ENCODE peak calls at places on chromosomes 16 and 17, in nine cellular contexts. G, P, I, V, N, S, Q, R and M are unnamed samples.

GRCh38 chr17:79706931-79707382 is 23.8 kb upstream of the ENPP7 start:
- DNase-seq in G (peak), N (no peak), Q (no peak), V (no peak), I (no peak), R (no peak), P (no peak), S (no peak), M (no peak)

GRCh38 chr16:1920727-1921155 is 2.5 kb upstream of the HS3ST6 start:
- DNase-seq in V (peak), N (no peak), S (no peak), P (peak), I (peak), G (peak), R (no peak), Q (no peak), M (no peak)

GRCh38 chr17:34242553-34242952 is 12.5 kb upstream of the CCL2 start:
- DNase-seq in I (no peak), N (no peak), S (peak), P (peak), V (no peak), R (no peak), G (no peak), Q (no peak), M (no peak)

GRCh38 chr16:81625544-81626152 is 153.4 kb upstream of the PLCG2 start:
- DNase-seq in Q (peak), N (no peak), P (peak), G (no peak), I (no peak), V (peak), R (peak), S (no peak), M (no peak)

GRCh38 chr17:74334393-74335039 is 8.5 kb downstream of the KIF19 start:
- DNase-seq in N (no peak), G (peak), V (no peak), I (no peak), P (no peak), S (no peak), R (no peak), Q (no peak), M (no peak)

GRCh38 chr16:68396481-68396880 is 51.8 kb downstream of the SMPD3 start:
- DNase-seq in P (peak), S (no peak), V (peak), N (no peak), I (no peak), R (no peak), Q (no peak), G (peak), M (no peak)

GRCh38 chr16:71350821-71351557 is 7.5 kb upstream of the CALB2 start:
- DNase-seq in V (no peak), I (no peak), R (no peak), P (no peak), N (no peak), S (no peak), Q (no peak), G (no peak), M (no peak)

GRCh38 chr16:54268766-54269165 is 17.8 kb downstream of the IRX3 start:
- DNase-seq in V (no peak), I (no peak), R (no peak), P (peak), S (no peak), G (no peak), N (no peak), Q (no peak), M (no peak)

GRCh38 chr17:51391992-51392654 is 131.8 kb downstream of the UTP18 start:
- DNase-seq in S (no peak), I (no peak), R (no peak), V (no peak), Q (no peak), P (no peak), N (no peak), G (no peak), M (no peak)

GRCh38 chr17:83079340-83079747 is at the start of gene METRNL:
- DNase-seq in R (peak), S (no peak), G (peak), Q (peak), V (peak), N (no peak), P (peak), I (peak), M (peak)

GRCh38 chr16:71338193-71338592 is 20.3 kb upstream of the CALB2 start:
- DNase-seq in G (no peak), S (no peak), R (no peak), I (no peak), Q (no peak), N (no peak), V (no peak), P (no peak), M (no peak)

GRCh38 chr17:29565643-29566472 is 979 bp downstream of the ABHD15 start:
- DNase-seq in R (no peak), V (peak), I (peak), N (no peak), G (peak), Q (peak), S (no peak), P (peak), M (peak)

GRCh38 chr16:68575082-68575481 is 36.0 kb downstream of the ZFP90 start:
- DNase-seq in N (no peak), P (no peak), S (no peak), Q (no peak), V (no peak), I (no peak), R (no peak), G (no peak), M (no peak)

GRCh38 chr17:38674013-38674748 is 576 bp downstream of the EPOP start:
- DNase-seq in R (peak), V (peak), N (no peak), I (peak), G (peak), P (peak), S (no peak), Q (no peak), M (peak)

GRCh38 chr17:6506679-6507231 is 49.6 kb downstream of the PITPNM3 start:
- DNase-seq in Q (no peak), G (no peak), R (no peak), V (peak), I (no peak), S (no peak), N (no peak), P (no peak), M (no peak)

GRCh38 chr17:81371910-81372760 is 23.1 kb upstream of the BAHCC1 start:
- DNase-seq in S (no peak), G (peak), P (peak), V (no peak), I (peak), N (no peak), Q (peak), R (peak), M (no peak)

GRCh38 chr17:65046236-65046635 is 10.3 kb downstream of the GNA13 start:
- DNase-seq in Q (no peak), N (no peak), R (no peak), P (no peak), I (no peak), S (no peak), G (no peak), V (no peak), M (no peak)

GRCh38 chr17:3961564-3962047 is 2.6 kb downstream of the ATP2A3 start:
- DNase-seq in R (no peak), V (no peak), G (no peak), Q (no peak), N (no peak), P (peak), S (peak), I (no peak), M (peak)

GRCh38 chr17:49694847-49695697 is 12.7 kb downstream of the SLC35B1 start:
- DNase-seq in P (peak), I (peak), G (peak), Q (peak), V (peak), S (no peak), R (peak), N (no peak), M (peak)

GRCh38 chr17:6857904-6858303 is 26.4 kb upstream of the TEKT1 start:
- DNase-seq in G (no peak), N (no peak), S (no peak), P (no peak), I (no peak), Q (no peak), R (no peak), V (no peak), M (no peak)

GRCh38 chr16:83793179-83793578 is 14.6 kb upstream of the HSBP1 start:
- DNase-seq in G (no peak), P (no peak), I (no peak), V (no peak), Q (no peak), R (no peak), S (no peak), N (no peak), M (no peak)

GRCh38 chr17:50847566-50847965 is 12.2 kb downstream of the WFIKKN2 start:
- DNase-seq in V (no peak), R (no peak), N (no peak), P (no peak), Q (no peak), S (no peak), G (no peak), I (no peak), M (no peak)

GRCh38 chr17:29628619-29629018 is 5.9 kb upstream of the CORO6 start:
- DNase-seq in N (no peak), R (no peak), Q (no peak), I (no peak), V (no peak), P (no peak), G (no peak), S (no peak), M (no peak)

GRCh38 chr16:21656795-21657768 is 4.7 kb upstream of the IGSF6 start:
- DNase-seq in G (peak), P (peak), Q (peak), I (no peak), R (no peak), N (peak), V (no peak), S (peak), M (no peak)

GRCh38 chr17:50421308-50422031 is 4.5 kb upstream of the ACSF2 start:
- DNase-seq in V (no peak), I (no peak), Q (no peak), P (peak), R (no peak), S (no peak), G (no peak), N (no peak), M (no peak)

GRCh38 chr17:1372618-1373017 is 27.4 kb downstream of the YWHAE start:
- DNase-seq in V (no peak), G (no peak), S (no peak), N (no peak), Q (no peak), P (no peak), I (no peak), R (no peak), M (no peak)

GRCh38 chr16:9778879-9779278 is 403.3 kb downstream of the GRIN2A start:
- DNase-seq in P (no peak), V (no peak), S (no peak), N (no peak), R (no peak), G (no peak), Q (no peak), I (no peak), M (no peak)

GRCh38 chr16:3074860-3075545 is 9.6 kb downstream of the IL32 start:
- DNase-seq in I (no peak), Q (no peak), G (no peak), R (no peak), V (peak), N (no peak), P (peak), S (peak), M (peak)

GRCh38 chr16:8907096-8907495 is 24.9 kb downstream of the LITAFD start:
- DNase-seq in R (no peak), I (no peak), N (no peak), S (no peak), G (no peak), Q (no peak), P (no peak), V (no peak), M (no peak)

GRCh38 chr17:20914658-20915057 is 128.2 kb downstream of the USP22 start:
- DNase-seq in V (no peak), S (no peak), G (no peak), P (no peak), I (no peak), Q (no peak), N (no peak), R (no peak), M (no peak)

GRCh38 chr16:11470676-11471415 is 115.9 kb downstream of the LITAF start:
- DNase-seq in P (no peak), N (no peak), V (no peak), G (no peak), Q (no peak), S (no peak), I (no peak), R (no peak), M (no peak)

GRCh38 chr16:56789360-56789759 is 59.4 kb downstream of the NUP93 start:
- DNase-seq in I (no peak), S (no peak), P (peak), R (no peak), N (no peak), V (peak), G (peak), Q (peak), M (no peak)

GRCh38 chr16:84475643-84476240 is 28.7 kb downstream of the MEAK7 start:
- DNase-seq in N (no peak), P (no peak), V (peak), Q (no peak), G (no peak), I (no peak), R (no peak), S (no peak), M (no peak)

GRCh38 chr17:79803997-79804855 is 7.3 kb upstream of the CBX8 start:
- DNase-seq in N (no peak), I (peak), V (no peak), R (no peak), G (no peak), P (peak), Q (no peak), S (peak), M (peak)

GRCh38 chr17:14803781-14804180 is 461.3 kb downstream of the PMP22 start:
- DNase-seq in P (no peak), R (no peak), S (no peak), Q (no peak), G (no peak), I (no peak), N (no peak), V (no peak), M (no peak)

GRCh38 chr17:14808425-14808824 is 456.7 kb downstream of the PMP22 start:
- DNase-seq in N (no peak), Q (no peak), R (no peak), G (no peak), I (no peak), P (no peak), S (no peak), V (no peak), M (no peak)

DNA sequence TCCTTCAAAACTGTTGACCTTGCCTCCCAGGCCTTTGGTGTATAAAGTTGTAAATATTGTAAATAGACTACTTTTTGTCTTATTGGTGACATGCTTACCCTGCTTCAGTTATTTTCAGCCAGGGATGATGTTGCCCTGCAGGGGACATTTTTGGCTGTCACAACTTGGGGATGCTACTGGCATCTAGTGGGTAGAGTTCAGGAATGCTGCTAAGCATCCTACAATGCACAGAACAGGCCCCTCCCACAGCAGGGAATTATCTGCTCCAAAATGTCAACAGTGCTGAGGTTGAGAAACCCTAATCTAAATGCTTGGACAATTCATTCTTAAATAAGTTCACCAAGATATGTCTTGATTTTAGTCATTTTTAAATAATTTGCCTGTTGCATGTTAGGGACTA is 459.8 kb downstream of the PMP22 start:
- DNase-seq in N (no peak), G (no peak), I (peak), R (no peak), V (no peak), Q (no peak), P (peak), S (no peak), M (no peak)
- TF ChIP-seq CTCF in N (no peak), G (peak), I (no peak), R (no peak), V (no peak), Q (no peak), P (no peak), S (no peak), M (no peak)

GRCh38 chr17:58340623-58340876 is 11.5 kb downstream of the SUPT4H1 start:
- DNase-seq in S (no peak), Q (no peak), G (no peak), R (no peak), V (no peak), P (no peak), I (no peak), N (no peak), M (no peak)

GRCh38 chr17:58338454-58338841 is 9.9 kb upstream of the TSPOAP1 start:
- DNase-seq in V (no peak), G (no peak), Q (no peak), N (no peak), R (no peak), S (no peak), I (no peak), P (no peak), M (no peak)

GRCh38 chr17:58339775-58340622 is 11.4 kb upstream of the TSPOAP1 start:
- DNase-seq in R (no peak), N (no peak), S (no peak), P (peak), G (no peak), V (no peak), Q (no peak), I (peak), M (no peak)

GRCh38 chr17:58337600-58338453 is 9.2 kb upstream of the TSPOAP1 start:
- DNase-seq in S (peak), G (peak), V (peak), R (peak), P (peak), Q (peak), I (peak), N (peak), M (peak)

GRCh38 chr17:58338907-58339774 is 10.5 kb upstream of the TSPOAP1 start:
- DNase-seq in R (peak), N (peak), P (peak), V (no peak), Q (no peak), G (peak), I (peak), S (peak), M (peak)
- TF ChIP-seq CTCF in R (no peak), N (no peak), P (no peak), V (no peak), Q (no peak), G (no peak), I (no peak), S (no peak), M (no peak)

GRCh38 chr16:27492588-27492979 is 57.1 kb downstream of the GTF3C1 start:
- DNase-seq in S (no peak), P (no peak), Q (no peak), I (no peak), G (no peak), N (no peak), R (no peak), V (no peak), M (no peak)
- TF ChIP-seq CTCF in S (no peak), P (no peak), Q (no peak), I (no peak), G (no peak), N (no peak), R (no peak), V (no peak), M (no peak)

GRCh38 chr16:88763502-88764053 is 21.4 kb downstream of the PIEZO1 start:
- DNase-seq in G (no peak), I (peak), R (no peak), V (peak), P (no peak), Q (no peak), S (no peak), N (no peak), M (no peak)
- TF ChIP-seq CTCF in G (no peak), I (no peak), R (no peak), V (no peak), P (no peak), Q (no peak), S (no peak), N (no peak), M (no peak)

GRCh38 chr16:17417740-17418139 is 53.0 kb downstream of the XYLT1 start:
- DNase-seq in G (no peak), S (no peak), V (no peak), I (no peak), P (peak), R (no peak), N (no peak), Q (no peak), M (no peak)

GRCh38 chr16:17414916-17415315 is 55.8 kb downstream of the XYLT1 start:
- DNase-seq in P (no peak), G (no peak), V (no peak), N (no peak), Q (no peak), I (no peak), R (no peak), S (no peak), M (no peak)

GRCh38 chr16:17419266-17419665 is 51.5 kb downstream of the XYLT1 start:
- DNase-seq in P (no peak), Q (no peak), N (no peak), I (no peak), V (no peak), G (no peak), S (no peak), R (no peak), M (no peak)

GRCh38 chr16:17414421-17414820 is 56.3 kb downstream of the XYLT1 start:
- DNase-seq in V (no peak), P (peak), N (no peak), I (no peak), R (no peak), S (peak), G (no peak), Q (no peak), M (peak)

DNA sequence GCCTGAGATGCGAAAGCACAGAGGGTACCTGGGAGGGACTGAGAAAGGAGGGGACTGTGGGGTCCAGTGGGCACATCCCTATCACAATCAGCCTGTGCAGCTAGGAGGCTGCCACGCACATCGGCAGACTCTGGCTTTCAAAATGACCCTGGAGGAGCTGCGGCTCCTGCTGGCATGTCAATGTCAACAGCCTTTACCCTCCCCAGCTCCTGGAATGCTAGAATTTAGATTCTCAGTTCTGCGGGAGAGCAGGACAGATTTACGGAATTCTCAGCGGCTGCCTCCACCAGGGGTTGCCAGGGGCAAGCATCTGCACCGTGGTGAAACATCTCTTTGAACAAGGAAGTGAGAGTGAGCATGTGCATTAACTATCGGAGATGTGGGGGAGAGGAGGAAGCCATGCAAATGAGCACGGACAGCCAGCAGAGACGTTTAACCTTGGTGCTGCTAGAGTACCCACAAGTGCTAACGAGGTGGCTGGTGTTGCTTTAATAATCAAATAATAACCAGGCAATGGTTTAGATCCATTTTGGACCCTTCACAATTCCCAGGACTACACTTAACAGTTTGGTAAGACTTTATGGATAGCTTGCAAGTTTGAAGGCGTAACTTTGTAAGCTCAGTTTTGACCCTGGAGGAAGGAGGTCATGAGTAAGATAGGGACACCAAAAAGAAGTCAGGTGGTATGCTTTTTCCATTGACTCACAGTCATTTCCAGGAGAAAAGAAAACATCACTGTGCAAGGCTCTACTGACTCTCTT is 54.1 kb downstream of the XYLT1 start:
- DNase-seq in G (no peak), N (no peak), P (peak), V (no peak), Q (no peak), S (peak), R (peak), I (peak), M (peak)
- TF ChIP-seq CTCF in G (no peak), N (no peak), P (no peak), V (no peak), Q (no peak), S (peak), R (peak), I (no peak), M (no peak)

DNA sequence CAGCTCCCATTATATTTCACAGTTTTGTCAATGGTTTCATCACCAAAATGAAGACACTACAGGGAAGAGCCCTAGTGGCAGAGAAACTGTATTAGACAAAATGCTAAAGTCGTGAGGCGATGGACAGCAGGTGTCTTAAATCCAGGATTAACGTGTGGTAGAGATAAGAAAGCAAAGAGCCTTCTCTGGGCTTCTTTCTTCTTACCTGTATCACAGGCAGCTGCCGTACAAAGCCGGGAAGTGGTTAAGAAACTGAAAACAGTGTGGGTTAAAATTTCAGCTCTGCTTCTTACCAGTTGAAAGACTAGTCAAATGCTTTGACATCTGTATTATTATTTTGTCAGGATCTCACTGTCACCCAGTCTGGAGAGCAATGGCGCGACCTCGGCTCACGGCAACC is 98.2 kb upstream of the NUDT7 start:
- DNase-seq in G (peak), Q (no peak), V (no peak), P (no peak), R (no peak), I (no peak), N (no peak), S (no peak), M (no peak)
- TF ChIP-seq CTCF in G (no peak), Q (no peak), V (no peak), P (no peak), R (no peak), I (no peak), N (no peak), S (no peak), M (no peak)